ENCODE peak calls at places on chromosome 10, in seven cellular contexts. One of them, this sample, is unnamed.
A peak's percentile ranks its signal among the peaks of the same experiment; 100 is the strongest.

GRCh38 chr10:126302831-126303230 is 85.4 kb downstream of the ADAM12 start:
- DNase-seq in GM23338: peak; percentile 16
- DNase-seq in colonic mucosa: no peak
- DNase-seq in HL-60: no peak
- DNase-seq in adrenal gland: no peak
- DNase-seq in H1: no peak
- DNase-seq in CD8-positive, alpha-beta T cell: no peak
- DNase-seq in this sample: peak; percentile 39

GRCh38 chr10:79562135-79562756 is 2.0 kb upstream of the SFTPA2 start:
- DNase-seq in GM23338: peak; percentile 85
- DNase-seq in colonic mucosa: peak; percentile 81
- DNase-seq in HL-60: peak; percentile 7
- DNase-seq in adrenal gland: peak; percentile 49
- DNase-seq in H1: peak; percentile 34
- DNase-seq in CD8-positive, alpha-beta T cell: peak; percentile 49
- DNase-seq in this sample: peak; percentile 61

GRCh38 chr10:26468291-26468690 is 30.1 kb downstream of the APBB1IP start:
- DNase-seq in GM23338: no peak
- DNase-seq in colonic mucosa: no peak
- DNase-seq in HL-60: no peak
- DNase-seq in adrenal gland: no peak
- DNase-seq in H1: no peak
- DNase-seq in CD8-positive, alpha-beta T cell: no peak
- DNase-seq in this sample: peak; percentile 37

GRCh38 chr10:28897617-28898464 is 220.5 kb downstream of the BAMBI start:
- DNase-seq in GM23338: no peak
- DNase-seq in colonic mucosa: no peak
- DNase-seq in HL-60: no peak
- DNase-seq in adrenal gland: no peak
- DNase-seq in H1: no peak
- DNase-seq in CD8-positive, alpha-beta T cell: no peak
- DNase-seq in this sample: peak; percentile 71

GRCh38 chr10:98299341-98299740 is 31.3 kb upstream of the LOXL4 start:
- DNase-seq in GM23338: peak; percentile 74
- DNase-seq in colonic mucosa: no peak
- DNase-seq in HL-60: no peak
- DNase-seq in adrenal gland: no peak
- DNase-seq in H1: no peak
- DNase-seq in CD8-positive, alpha-beta T cell: no peak
- DNase-seq in this sample: peak; percentile 18

GRCh38 chr10:92290076-92290836 is 622 bp downstream of the CPEB3 start:
- DNase-seq in GM23338: peak; percentile 51
- DNase-seq in colonic mucosa: peak; percentile 77
- DNase-seq in HL-60: no peak
- DNase-seq in adrenal gland: peak; percentile 54
- DNase-seq in H1: no peak
- DNase-seq in CD8-positive, alpha-beta T cell: peak; percentile 37
- DNase-seq in this sample: peak; percentile 51

GRCh38 chr10:6406220-6407033 is 173.6 kb downstream of the PRKCQ start:
- DNase-seq in GM23338: peak; percentile 41
- DNase-seq in colonic mucosa: no peak
- DNase-seq in HL-60: no peak
- DNase-seq in adrenal gland: no peak
- DNase-seq in H1: no peak
- DNase-seq in CD8-positive, alpha-beta T cell: no peak
- DNase-seq in this sample: peak; percentile 53

GRCh38 chr10:91043173-91043910 is 122.5 kb upstream of the ANKRD1 start:
- DNase-seq in GM23338: peak; percentile 56
- DNase-seq in colonic mucosa: no peak
- DNase-seq in HL-60: no peak
- DNase-seq in adrenal gland: peak; percentile 68
- DNase-seq in H1: no peak
- DNase-seq in CD8-positive, alpha-beta T cell: no peak
- DNase-seq in this sample: peak; percentile 59

GRCh38 chr10:50362547-50363125 is 111.3 kb upstream of the ASAH2 start:
- DNase-seq in GM23338: no peak
- DNase-seq in colonic mucosa: no peak
- DNase-seq in HL-60: no peak
- DNase-seq in adrenal gland: no peak
- DNase-seq in H1: no peak
- DNase-seq in CD8-positive, alpha-beta T cell: no peak
- DNase-seq in this sample: no peak

GRCh38 chr10:4337581-4337980 is 488.4 kb upstream of the AKR1E2 start:
- DNase-seq in GM23338: no peak
- DNase-seq in colonic mucosa: no peak
- DNase-seq in HL-60: no peak
- DNase-seq in adrenal gland: no peak
- DNase-seq in H1: no peak
- DNase-seq in CD8-positive, alpha-beta T cell: no peak
- DNase-seq in this sample: no peak

GRCh38 chr10:17768506-17768905 is 16.5 kb downstream of the TMEM236 start:
- DNase-seq in GM23338: no peak
- DNase-seq in colonic mucosa: no peak
- DNase-seq in HL-60: no peak
- DNase-seq in adrenal gland: no peak
- DNase-seq in H1: no peak
- DNase-seq in CD8-positive, alpha-beta T cell: no peak
- DNase-seq in this sample: peak; percentile 31

DNA sequence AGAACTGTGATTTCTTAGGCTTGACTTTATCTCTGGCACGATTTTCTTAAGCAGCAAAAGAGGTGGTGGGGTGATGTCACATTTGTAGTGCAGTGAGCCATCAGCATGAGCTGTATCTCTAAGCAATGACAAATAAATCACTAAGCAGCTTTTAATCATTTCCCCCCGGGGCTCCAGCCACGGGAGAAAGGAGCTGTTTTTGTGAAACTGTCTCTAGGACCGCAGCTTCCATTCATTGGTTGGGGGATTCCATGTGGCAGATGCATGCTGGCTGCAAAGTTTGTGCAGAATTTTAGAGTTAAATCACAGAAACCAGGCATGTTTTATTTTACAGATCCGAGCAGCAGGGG is 458 bp downstream of the KIAA1217 start:
- DNase-seq in GM23338: no peak
- DNase-seq in colonic mucosa: no peak
- DNase-seq in HL-60: no peak
- DNase-seq in adrenal gland: peak; percentile 38
- DNase-seq in H1: no peak
- DNase-seq in CD8-positive, alpha-beta T cell: no peak
- DNase-seq in this sample: peak; percentile 69
- H3K4me3 ChIP-seq in GM23338: peak overlapping the region; percentile 62
- H3K4me3 ChIP-seq in colonic mucosa: peak overlapping the region; percentile 43
- H3K4me3 ChIP-seq in HL-60: no peak overlapping the region
- H3K4me3 ChIP-seq in adrenal gland: no peak overlapping the region
- H3K4me3 ChIP-seq in H1: peak overlapping the region; percentile 69
- H3K4me3 ChIP-seq in CD8-positive, alpha-beta T cell: no peak overlapping the region
- H3K4me3 ChIP-seq in this sample: peak overlapping the region; percentile 57

DNA sequence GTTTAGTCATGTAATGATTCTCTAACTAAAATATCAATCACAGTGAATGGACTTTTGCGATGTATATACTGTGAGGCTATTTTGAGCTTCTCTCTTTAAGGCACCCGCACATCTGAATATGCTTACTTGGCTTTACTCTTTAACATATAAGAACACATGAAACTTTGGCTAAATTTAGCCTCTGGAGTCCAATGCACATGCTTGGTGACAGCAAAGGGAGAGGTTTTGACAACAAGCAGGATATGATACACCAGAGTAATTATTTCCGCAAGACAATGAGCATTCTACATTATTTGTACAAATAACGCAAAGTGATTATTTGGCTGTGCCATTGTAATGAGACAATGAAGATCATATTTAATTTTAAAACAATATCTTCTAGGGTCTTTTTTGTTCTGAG is 72.4 kb downstream of the ARID5B start:
- DNase-seq in GM23338: no peak
- DNase-seq in colonic mucosa: no peak
- DNase-seq in HL-60: no peak
- DNase-seq in adrenal gland: no peak
- DNase-seq in H1: no peak
- DNase-seq in CD8-positive, alpha-beta T cell: no peak
- DNase-seq in this sample: peak; percentile 48
- H3K4me3 ChIP-seq in GM23338: no peak overlapping the region
- H3K4me3 ChIP-seq in colonic mucosa: no peak overlapping the region
- H3K4me3 ChIP-seq in HL-60: no peak overlapping the region
- H3K4me3 ChIP-seq in adrenal gland: no peak overlapping the region
- H3K4me3 ChIP-seq in H1: no peak overlapping the region
- H3K4me3 ChIP-seq in CD8-positive, alpha-beta T cell: no peak overlapping the region
- H3K4me3 ChIP-seq in this sample: no peak overlapping the region

DNA sequence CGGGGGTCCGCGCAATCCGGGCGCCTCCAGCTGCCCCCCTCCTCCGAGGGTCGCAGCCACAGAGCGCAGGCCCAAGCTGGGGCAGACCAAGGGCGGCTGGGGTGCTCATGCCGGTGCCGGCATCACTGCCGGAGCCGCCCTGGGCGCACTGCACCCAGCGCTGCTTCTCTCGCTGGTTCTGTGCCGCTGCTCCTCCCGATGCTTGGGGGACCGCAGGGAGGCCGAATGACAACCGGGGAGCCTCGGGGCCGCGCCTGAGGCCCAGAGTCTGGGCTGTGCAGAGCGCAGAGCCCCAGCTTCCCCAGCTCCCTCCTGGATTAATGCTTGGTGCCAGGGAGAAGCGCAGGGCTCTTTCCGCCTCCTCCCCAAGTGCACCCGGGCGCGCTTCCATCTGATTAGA is 19.7 kb upstream of the PTF1A start:
- DNase-seq in GM23338: peak; percentile 46
- DNase-seq in colonic mucosa: no peak
- DNase-seq in HL-60: no peak
- DNase-seq in adrenal gland: no peak
- DNase-seq in H1: no peak
- DNase-seq in CD8-positive, alpha-beta T cell: no peak
- DNase-seq in this sample: no peak
- H3K4me3 ChIP-seq in GM23338: peak overlapping the region; percentile 46
- H3K4me3 ChIP-seq in colonic mucosa: no peak overlapping the region
- H3K4me3 ChIP-seq in HL-60: no peak overlapping the region
- H3K4me3 ChIP-seq in adrenal gland: no peak overlapping the region
- H3K4me3 ChIP-seq in H1: no peak overlapping the region
- H3K4me3 ChIP-seq in CD8-positive, alpha-beta T cell: no peak overlapping the region
- H3K4me3 ChIP-seq in this sample: no peak overlapping the region

GRCh38 chr10:44990302-44990655 is 10.4 kb upstream of the ZNF22 start:
- DNase-seq in GM23338: peak; percentile 84
- DNase-seq in colonic mucosa: no peak
- DNase-seq in HL-60: no peak
- DNase-seq in adrenal gland: no peak
- DNase-seq in H1: peak; percentile 64
- DNase-seq in CD8-positive, alpha-beta T cell: no peak
- DNase-seq in this sample: no peak
- H3K4me3 ChIP-seq in GM23338: peak overlapping the region; percentile 35
- H3K4me3 ChIP-seq in colonic mucosa: no peak overlapping the region
- H3K4me3 ChIP-seq in HL-60: no peak overlapping the region
- H3K4me3 ChIP-seq in adrenal gland: no peak overlapping the region
- H3K4me3 ChIP-seq in H1: peak overlapping the region; percentile 14
- H3K4me3 ChIP-seq in CD8-positive, alpha-beta T cell: no peak overlapping the region
- H3K4me3 ChIP-seq in this sample: no peak overlapping the region

DNA sequence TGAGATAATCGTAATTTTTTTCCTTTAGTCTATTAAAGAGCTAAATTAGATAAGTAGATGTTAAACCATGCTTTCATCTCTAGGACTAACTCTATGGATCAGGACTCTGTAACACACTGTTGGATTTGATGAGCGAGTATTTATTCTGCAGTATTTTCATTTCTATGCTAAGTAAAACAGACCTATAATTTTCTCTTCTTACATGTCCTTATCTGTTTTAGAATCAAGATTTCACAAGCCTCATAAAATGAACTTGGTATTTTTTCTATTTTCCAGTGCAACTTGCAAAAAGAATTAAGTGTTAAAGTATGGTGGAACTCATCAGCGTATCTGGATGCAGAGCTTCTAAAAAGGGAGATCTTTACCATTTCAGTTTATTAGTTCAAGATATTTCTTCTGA is 2.4 kb downstream of the CACUL1 start:
- DNase-seq in GM23338: no peak
- DNase-seq in colonic mucosa: no peak
- DNase-seq in HL-60: no peak
- DNase-seq in adrenal gland: no peak
- DNase-seq in H1: no peak
- DNase-seq in CD8-positive, alpha-beta T cell: no peak
- DNase-seq in this sample: no peak
- H3K4me3 ChIP-seq in GM23338: peak overlapping the region; percentile 70
- H3K4me3 ChIP-seq in colonic mucosa: no peak overlapping the region
- H3K4me3 ChIP-seq in HL-60: no peak overlapping the region
- H3K4me3 ChIP-seq in adrenal gland: no peak overlapping the region
- H3K4me3 ChIP-seq in H1: no peak overlapping the region
- H3K4me3 ChIP-seq in CD8-positive, alpha-beta T cell: no peak overlapping the region
- H3K4me3 ChIP-seq in this sample: no peak overlapping the region

GRCh38 chr10:70601775-70602174 is 766 bp downstream of the PRF1 start:
- DNase-seq in GM23338: no peak
- DNase-seq in colonic mucosa: no peak
- DNase-seq in HL-60: no peak
- DNase-seq in adrenal gland: no peak
- DNase-seq in H1: no peak
- DNase-seq in CD8-positive, alpha-beta T cell: peak; percentile 45
- DNase-seq in this sample: no peak
- H3K4me3 ChIP-seq in GM23338: no peak overlapping the region
- H3K4me3 ChIP-seq in colonic mucosa: no peak overlapping the region
- H3K4me3 ChIP-seq in HL-60: no peak overlapping the region
- H3K4me3 ChIP-seq in adrenal gland: no peak overlapping the region
- H3K4me3 ChIP-seq in H1: no peak overlapping the region
- H3K4me3 ChIP-seq in CD8-positive, alpha-beta T cell: peak overlapping the region; percentile 71
- H3K4me3 ChIP-seq in this sample: no peak overlapping the region

DNA sequence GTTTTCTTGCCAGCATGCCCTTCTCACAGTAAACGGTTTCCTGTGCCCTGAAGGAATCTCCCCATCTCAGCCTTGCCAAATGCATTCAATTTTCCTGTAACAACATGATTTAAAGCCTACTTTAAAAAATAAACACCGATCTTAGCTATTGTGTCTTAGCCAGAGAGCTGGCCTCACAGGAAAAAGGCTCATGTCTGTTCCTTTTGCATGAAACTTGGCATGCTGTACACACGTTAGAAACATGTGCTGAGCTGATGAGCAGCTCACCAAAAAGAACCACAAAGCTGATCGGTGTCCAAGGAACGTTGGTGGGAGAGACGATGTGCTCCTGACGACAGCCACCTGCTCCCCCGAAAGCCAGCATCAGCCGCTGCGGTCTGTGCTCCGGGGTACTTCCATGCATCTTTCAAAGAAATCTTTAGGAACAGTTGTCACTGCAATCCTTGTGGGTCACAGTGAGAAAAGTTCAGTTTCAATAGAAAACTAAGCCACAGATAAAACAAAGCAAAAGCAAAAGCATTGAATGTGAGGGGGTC is 135.9 kb downstream of the ADARB2 start:
- DNase-seq in GM23338: no peak
- DNase-seq in colonic mucosa: no peak
- DNase-seq in HL-60: no peak
- DNase-seq in adrenal gland: no peak
- DNase-seq in H1: no peak
- DNase-seq in CD8-positive, alpha-beta T cell: no peak
- DNase-seq in this sample: no peak
- H3K4me3 ChIP-seq in GM23338: no peak overlapping the region
- H3K4me3 ChIP-seq in colonic mucosa: no peak overlapping the region
- H3K4me3 ChIP-seq in HL-60: no peak overlapping the region
- H3K4me3 ChIP-seq in adrenal gland: no peak overlapping the region
- H3K4me3 ChIP-seq in H1: no peak overlapping the region
- H3K4me3 ChIP-seq in CD8-positive, alpha-beta T cell: no peak overlapping the region
- H3K4me3 ChIP-seq in this sample: no peak overlapping the region

This sample was measured in cardiac fibroblast.